ENCODE peak calls at places on chromosome 18, in five cellular contexts. V, L, W, E and D are unnamed samples.

GRCh38 chr18:74929110-74929509 is 279.8 kb downstream of the PTGR3 start:
- DNase-seq in E (no peak), L (no peak), W (no peak), V (no peak), D (no peak)

GRCh38 chr18:35777042-35777441 is 195.4 kb upstream of the RMP24 start:
- DNase-seq in V (no peak), L (no peak), E (no peak), W (no peak), D (no peak)

GRCh38 chr18:51458861-51459260 is 261.4 kb upstream of the MEX3C start:
- DNase-seq in W (no peak), L (no peak), E (no peak), V (no peak), D (no peak)

GRCh38 chr18:73939391-73939790 is 208.2 kb downstream of the FBXO15 start:
- DNase-seq in L (no peak), V (no peak), E (no peak), W (no peak), D (no peak)

GRCh38 chr18:58257461-58257860 is 213.4 kb downstream of the NEDD4L start:
- DNase-seq in W (no peak), L (no peak), E (peak; percentile 42), V (no peak), D (peak; percentile 24)

GRCh38 chr18:42242758-42243157 is 287.7 kb downstream of the PIK3C3 start:
- DNase-seq in L (no peak), W (no peak), V (no peak), E (no peak), D (no peak)

GRCh38 chr18:46910856-46911255 is 6.5 kb downstream of the PIAS2 start:
- DNase-seq in L (no peak), W (no peak), V (no peak), E (no peak), D (no peak)

GRCh38 chr18:37381554-37381953 is 184.0 kb downstream of the CELF4 start:
- DNase-seq in W (no peak), E (no peak), V (no peak), L (no peak), D (no peak)

GRCh38 chr18:66724664-66725356 is 120.9 kb upstream of the CDH19 start:
- DNase-seq in W (no peak), L (peak; percentile 56), E (no peak), V (no peak), D (no peak)

GRCh38 chr18:7567487-7568425 is 640 bp downstream of the PTPRM start:
- DNase-seq in E (peak; percentile 32), V (peak; percentile 42), W (peak; percentile 73), L (peak; percentile 53), D (peak; percentile 68)

GRCh38 chr18:46712406-46712805 is 44.4 kb downstream of the ST8SIA5 start:
- DNase-seq in L (no peak), E (no peak), W (peak; percentile 61), V (no peak), D (peak; percentile 89)

GRCh38 chr18:72727776-72728175 is 140.0 kb downstream of the NETO1 start:
- DNase-seq in L (peak; percentile 74), E (no peak), W (no peak), V (no peak), D (no peak)

GRCh38 chr18:2104620-2105462 is 466.5 kb downstream of the METTL4 start:
- DNase-seq in W (peak; percentile 30), E (peak; percentile 49), L (peak; percentile 68), V (peak; percentile 44), D (peak; percentile 51)

DNA sequence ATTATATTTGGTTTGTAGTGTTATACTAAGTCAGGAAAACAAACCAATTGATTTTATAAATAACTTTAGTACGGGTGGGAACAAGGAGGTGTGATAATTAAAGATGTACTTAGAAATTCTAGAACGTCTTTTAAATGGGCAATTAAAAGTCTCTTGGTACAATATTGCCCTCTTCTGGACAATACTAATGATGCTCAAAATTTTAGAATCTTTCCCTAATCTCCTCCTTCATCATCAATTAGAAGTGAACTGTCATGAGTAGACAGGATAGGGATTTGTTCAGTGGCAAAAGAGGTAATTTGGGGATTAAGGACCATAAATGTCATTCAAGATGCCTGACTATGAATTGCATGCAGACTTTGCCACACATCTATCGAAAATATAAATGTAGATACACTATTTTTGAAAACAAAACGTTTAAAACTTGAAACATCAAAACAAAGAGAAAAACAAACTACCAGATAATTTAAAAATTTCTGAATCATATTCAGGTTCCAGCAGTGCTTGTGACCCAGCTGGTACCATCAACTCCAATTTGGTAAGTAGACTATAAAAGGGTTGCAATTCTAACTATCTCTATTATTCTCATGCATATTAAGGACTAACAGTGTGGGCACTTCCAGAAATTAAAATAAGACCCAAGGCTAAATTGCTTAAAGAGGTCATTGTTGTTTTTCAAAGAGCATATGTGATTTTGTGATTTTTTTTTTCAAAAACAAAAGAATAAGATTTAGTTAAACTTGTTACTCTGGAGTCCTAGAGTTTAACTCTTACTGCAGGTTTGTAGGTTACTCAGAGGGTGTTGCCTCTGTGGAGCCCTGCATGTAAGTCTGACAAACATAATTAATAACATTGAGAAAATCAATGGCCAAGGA is 123.5 kb downstream of the LAMA3 start:
- DNase-seq in L (peak; percentile 48), W (no peak), E (peak; percentile 28), V (no peak), D (peak; percentile 17)
- TF ChIP-seq CTCF in L (peak; percentile 42), W (peak; percentile 48), E (peak; percentile 53), V (peak; percentile 35), D (peak; percentile 67)

GRCh38 chr18:33830210-33830609 is 252.2 kb downstream of the ASXL3 start:
- DNase-seq in W (no peak), V (no peak), L (no peak), E (no peak), D (no peak)

GRCh38 chr18:33835419-33835818 is 257.4 kb downstream of the ASXL3 start:
- DNase-seq in V (no peak), E (no peak), L (no peak), W (no peak), D (no peak)

GRCh38 chr18:33831424-33831823 is 253.4 kb downstream of the ASXL3 start:
- DNase-seq in E (no peak), V (no peak), L (no peak), W (no peak), D (no peak)

GRCh38 chr18:33837191-33837590 is 259.2 kb downstream of the ASXL3 start:
- DNase-seq in W (no peak), L (peak; percentile 5), V (no peak), E (no peak), D (no peak)

DNA sequence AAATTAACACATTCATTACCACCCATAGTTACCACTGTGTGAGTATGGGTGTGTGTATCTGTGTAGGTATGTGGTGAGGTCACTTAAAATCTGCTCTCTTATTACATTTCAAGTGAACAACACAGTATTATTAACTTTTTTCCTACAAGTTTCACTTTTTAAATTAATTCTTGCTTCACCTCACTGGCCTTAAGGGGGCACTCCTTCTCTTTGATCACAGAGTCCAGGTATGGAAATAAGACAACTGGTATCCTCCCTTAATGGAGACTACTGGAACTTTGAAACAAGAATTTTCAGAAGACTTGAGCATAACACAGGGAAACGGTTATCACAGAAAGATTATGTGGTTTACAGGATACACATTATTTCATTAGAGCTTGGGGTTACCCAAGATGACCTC is 255.8 kb downstream of the ASXL3 start:
- DNase-seq in V (no peak), L (no peak), E (no peak), W (no peak), D (no peak)
- TF ChIP-seq CTCF in V (no peak), L (no peak), E (peak; percentile 6), W (no peak), D (no peak)

GRCh38 chr18:24878289-24878688 is 417.9 kb downstream of the HRH4 start:
- DNase-seq in W (no peak), V (no peak), L (peak; percentile 39), E (no peak), D (peak; percentile 70)
- TF ChIP-seq CTCF in W (peak; percentile 51), V (peak; percentile 45), L (peak; percentile 38), E (peak; percentile 50), D (peak; percentile 70)

DNA sequence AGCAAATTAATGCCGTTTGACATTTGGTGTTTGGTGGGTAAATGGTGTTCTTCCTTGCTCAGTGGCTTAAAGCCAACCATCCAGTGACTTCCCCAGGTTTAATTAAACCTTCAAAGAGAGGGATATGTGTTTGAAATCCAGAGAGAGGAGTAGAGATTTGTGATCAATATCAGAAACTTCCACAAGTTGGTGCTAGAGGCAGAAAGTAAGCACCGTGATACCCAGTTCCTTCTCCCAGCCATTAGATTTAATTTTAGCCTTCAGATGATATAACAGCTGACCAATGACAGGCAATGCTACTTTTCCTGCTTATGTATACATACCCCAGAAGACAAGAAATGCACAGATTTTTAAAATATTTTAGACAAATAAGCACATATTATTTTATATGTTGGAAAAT is 398.5 kb downstream of the CDH2 start:
- DNase-seq in W (no peak), V (no peak), E (no peak), L (peak; percentile 35), D (peak; percentile 17)
- TF ChIP-seq CTCF in W (peak; percentile 45), V (no peak), E (no peak), L (peak; percentile 81), D (peak; percentile 62)

GRCh38 chr18:63421514-63421913 is 762 bp downstream of the VPS4B start:
- DNase-seq in W (no peak), V (no peak), E (no peak), L (no peak), D (peak; percentile 19)

GRCh38 chr18:63422087-63422861 is at the start of gene VPS4B:
- DNase-seq in L (peak; percentile 100), V (peak; percentile 100), W (peak; percentile 100), E (peak; percentile 96), D (peak; percentile 99)

GRCh38 chr18:63427566-63427965 is 5.3 kb upstream of the VPS4B start:
- DNase-seq in L (peak; percentile 99), W (no peak), V (no peak), E (no peak), D (no peak)

GRCh38 chr18:63422862-63423304 is 607 bp upstream of the VPS4B start:
- DNase-seq in L (peak; percentile 91), V (no peak), E (no peak), W (no peak), D (no peak)
- TF ChIP-seq CTCF in L (no peak), V (no peak), E (no peak), W (no peak), D (no peak)